ENCODE peak calls at places on chromosomes 13 and 19, in seven cellular contexts. T is A549; H is colonic mucosa; D is cardiac muscle cell; I is astrocyte of the spinal cord; S is CD8-positive, alpha-beta memory T cell; Q is mammary epithelial cell. U is an unnamed sample.

GRCh38 chr19:33868821-33869412 is 72.2 kb downstream of the KCTD15 start:
- DNase-seq in T (no peak), S (no peak), I (peak; percentile 10), D (peak; percentile 30), Q (peak; percentile 50), H (no peak), U (peak; percentile 31)

GRCh38 chr13:100883453-100883852 is 208.9 kb upstream of the TMTC4 start:
- DNase-seq in T (no peak), D (no peak), Q (no peak), S (no peak), H (no peak), I (no peak), U (no peak)

GRCh38 chr13:59145381-59145780 is 1018.3 kb downstream of the DIAPH3 start:
- DNase-seq in Q (no peak), I (no peak), T (no peak), H (no peak), S (no peak), D (no peak), U (no peak)

GRCh38 chr19:34366670-34367423 is 1.9 kb downstream of the GPI start:
- DNase-seq in T (no peak), H (peak; percentile 30), Q (peak; percentile 17), S (no peak), I (peak; percentile 36), D (no peak), U (no peak)

GRCh38 chr19:43465468-43466120 is at the start of gene LYPD3:
- DNase-seq in Q (peak; percentile 95), I (no peak), T (no peak), S (no peak), H (peak; percentile 53), D (no peak), U (no peak)

GRCh38 chr19:41887711-41888382 is 4.9 kb downstream of the ARHGEF1 start:
- DNase-seq in H (peak; percentile 70), Q (peak; percentile 99), I (peak; percentile 59), T (no peak), S (peak; percentile 85), D (no peak), U (no peak)

GRCh38 chr13:50731400-50731799 is 112.1 kb downstream of the DLEU7 start:
- DNase-seq in I (peak; percentile 71), S (no peak), Q (peak; percentile 91), H (no peak), T (no peak), D (no peak), U (peak; percentile 58)

GRCh38 chr13:41919031-41919740 is 41.7 kb downstream of the VWA8 start:
- DNase-seq in Q (no peak), H (no peak), T (no peak), I (no peak), S (no peak), D (no peak), U (no peak)

GRCh38 chr13:34356686-34357434 is 538.9 kb downstream of the RFC3 start:
- DNase-seq in H (no peak), Q (no peak), I (no peak), D (no peak), T (no peak), S (no peak), U (no peak)

GRCh38 chr13:108269601-108270328 is at the start of gene TNFSF13B:
- DNase-seq in T (no peak), I (peak; percentile 24), H (peak; percentile 23), S (peak; percentile 17), D (peak; percentile 1), Q (peak; percentile 10), U (peak; percentile 32)

GRCh38 chr19:23992348-23992747 is 77.7 kb downstream of the ZNF726 start:
- DNase-seq in T (no peak), Q (no peak), S (peak; percentile 23), D (no peak), I (no peak), H (no peak), U (no peak)

GRCh38 chr13:39836038-39836437 is 180.6 kb downstream of the COG6 start:
- DNase-seq in S (no peak), H (no peak), D (no peak), I (no peak), Q (peak; percentile 91), T (no peak), U (no peak)

GRCh38 chr19:58388175-58388526 is 1.1 kb downstream of the RPS5 start:
- DNase-seq in D (no peak), Q (no peak), H (no peak), I (no peak), T (no peak), S (no peak), U (no peak)

GRCh38 chr13:76890036-76890435 is 3.8 kb upstream of the KCTD12 start:
- DNase-seq in T (no peak), Q (peak; percentile 95), H (no peak), I (peak; percentile 9), D (no peak), S (no peak), U (no peak)

GRCh38 chr13:102707465-102707864 is 12.6 kb upstream of the METTL21C start:
- DNase-seq in I (peak; percentile 87), T (peak; percentile 8), Q (peak; percentile 90), S (no peak), H (no peak), D (no peak), U (peak; percentile 27)

DNA sequence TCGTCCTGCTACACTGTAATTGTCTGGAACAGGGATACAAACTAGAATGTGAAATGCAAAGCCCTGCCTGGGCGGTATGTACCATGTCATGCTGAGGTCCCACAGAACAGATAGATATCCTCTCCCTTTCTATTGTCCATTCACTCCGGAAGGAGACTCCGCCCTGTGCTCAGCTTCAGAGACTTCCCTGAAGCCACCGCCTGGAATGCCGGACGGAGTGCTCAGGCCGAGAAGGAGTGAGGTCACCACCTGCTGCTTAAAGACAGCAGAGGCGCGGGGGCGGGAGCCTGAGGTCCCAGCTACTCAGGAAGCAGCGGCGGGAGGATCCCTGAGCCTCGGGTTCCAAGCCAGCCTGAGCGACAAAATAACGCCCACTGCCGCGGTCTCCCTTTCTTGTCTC is 890 bp upstream of the ZNF611 start:
- DNase-seq in Q (peak; percentile 79), D (peak; percentile 60), T (no peak), I (peak; percentile 31), H (peak; percentile 38), S (no peak), U (peak; percentile 16)
- H3K4me3 ChIP-seq in Q (no peak overlapping the region), D (no peak overlapping the region), T (no peak overlapping the region), I (no peak overlapping the region), H (no peak overlapping the region), S (peak overlapping the region; percentile 97), U (no peak overlapping the region)

DNA sequence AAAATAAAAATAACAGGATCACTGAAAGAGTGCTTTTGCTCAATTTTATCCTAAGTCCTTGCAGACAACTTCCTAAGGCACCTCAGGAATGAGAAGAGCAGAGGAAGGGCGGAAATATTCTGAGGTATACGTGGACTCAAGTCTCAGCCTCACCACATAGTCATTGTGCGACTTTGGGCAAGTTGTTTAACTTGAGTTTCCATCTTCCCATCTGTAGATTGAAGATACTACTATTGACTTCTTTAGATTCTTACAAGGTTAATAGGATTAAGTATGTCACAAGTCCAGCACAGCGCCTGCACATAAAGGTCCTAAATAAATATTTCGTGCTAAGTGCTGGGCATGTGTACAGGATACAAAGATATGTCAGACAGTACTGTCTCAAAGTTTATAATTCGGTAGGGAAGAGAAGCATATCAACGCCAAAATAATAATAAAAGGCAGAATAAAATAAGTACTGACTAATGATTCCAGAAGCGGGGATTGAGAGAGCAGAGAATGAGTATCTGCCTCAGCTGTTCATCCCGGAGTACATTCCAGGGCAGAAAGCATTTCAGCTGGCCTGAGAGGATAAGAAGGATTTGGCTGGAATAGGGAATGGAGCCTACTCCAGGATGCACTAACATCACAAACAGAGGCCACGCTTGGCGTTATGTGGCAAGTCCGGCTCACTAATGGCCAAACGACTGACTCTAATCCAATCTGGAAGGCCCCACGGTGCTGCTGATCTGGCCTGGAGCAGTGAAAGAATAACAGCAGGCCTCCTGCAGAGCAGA is 139.7 kb downstream of the FLT1 start:
- DNase-seq in H (no peak), T (no peak), I (no peak), S (no peak), D (no peak), Q (no peak), U (no peak)
- H3K4me3 ChIP-seq in H (no peak overlapping the region), T (no peak overlapping the region), I (no peak overlapping the region), S (no peak overlapping the region), D (no peak overlapping the region), Q (no peak overlapping the region), U (no peak overlapping the region)

DNA sequence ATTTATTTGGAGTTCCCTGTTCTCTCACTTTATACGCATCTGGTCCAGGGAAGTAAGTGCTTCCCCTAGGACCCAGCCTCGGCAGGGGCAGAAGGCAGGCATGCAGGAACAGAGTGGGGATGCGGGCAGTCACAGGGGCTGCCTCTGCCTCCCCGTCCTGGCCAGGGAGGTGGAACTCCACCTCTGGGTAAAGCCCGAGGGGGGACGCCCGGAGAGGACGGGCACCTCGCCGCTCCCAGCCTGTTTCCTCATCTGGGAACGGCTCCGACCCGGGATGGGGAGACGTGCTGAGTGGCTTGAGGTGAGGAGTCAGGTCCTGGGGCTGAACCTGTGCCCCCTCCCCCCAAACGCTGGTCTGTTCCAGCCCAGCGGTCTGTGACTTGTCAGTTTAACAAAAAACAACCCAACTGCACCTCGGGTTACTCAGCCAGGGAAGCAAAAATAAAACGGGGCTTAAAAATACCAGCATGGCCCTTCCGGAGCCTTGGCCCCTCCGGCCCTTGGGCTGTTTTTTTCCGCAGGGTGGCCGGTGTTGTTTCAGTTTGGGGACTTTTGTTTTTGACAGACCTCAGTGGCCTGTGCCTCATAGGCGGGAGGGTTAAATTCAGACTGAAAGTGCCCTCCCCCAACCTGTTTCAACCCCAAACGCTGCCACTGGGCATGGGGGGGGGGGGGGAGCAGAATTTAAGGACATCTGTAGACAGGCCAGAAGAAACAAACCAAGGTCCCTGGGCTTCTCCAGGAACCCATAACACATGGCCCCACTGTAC is 4.1 kb downstream of the TCF3 start:
- DNase-seq in H (no peak), Q (no peak), D (no peak), T (no peak), S (no peak), I (no peak), U (no peak)
- H3K4me3 ChIP-seq in H (no peak overlapping the region), Q (no peak overlapping the region), D (no peak overlapping the region), T (no peak overlapping the region), S (no peak overlapping the region), I (no peak overlapping the region), U (no peak overlapping the region)

GRCh38 chr13:47220453-47221150 is 323.7 kb upstream of the HTR2A start:
- DNase-seq in H (no peak), D (no peak), S (no peak), T (no peak), Q (no peak), I (peak; percentile 19), U (no peak)
- H3K4me3 ChIP-seq in H (no peak overlapping the region), D (no peak overlapping the region), S (no peak overlapping the region), T (no peak overlapping the region), Q (no peak overlapping the region), I (no peak overlapping the region), U (no peak overlapping the region)

DNA sequence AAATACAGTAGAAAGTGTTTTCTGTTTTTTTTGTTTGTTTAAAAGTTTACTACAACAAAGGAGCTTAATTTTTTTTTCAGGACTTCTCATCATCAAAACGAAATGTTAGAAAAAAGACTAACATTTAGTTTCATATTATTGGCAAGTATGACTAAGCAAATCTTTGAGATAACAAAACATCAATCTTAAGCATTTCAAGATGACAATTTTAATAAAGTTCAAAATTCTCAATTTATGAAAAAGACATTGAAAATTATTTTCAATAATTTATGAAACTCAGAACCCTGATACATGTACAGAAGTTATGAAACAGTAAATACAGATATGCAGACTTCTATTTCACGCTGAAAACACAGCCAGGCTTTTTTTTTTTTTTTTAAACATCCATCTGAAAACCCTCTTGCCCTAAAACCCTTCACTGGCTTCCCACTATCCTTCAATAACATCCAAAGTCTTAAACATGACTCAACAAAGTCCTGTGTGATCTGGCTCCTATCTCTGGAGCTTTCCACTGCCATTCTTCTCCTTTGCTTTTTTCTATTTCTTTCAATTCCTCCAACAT is 3.9 kb downstream of the RBM26 start:
- DNase-seq in T (no peak), I (no peak), D (no peak), Q (no peak), S (no peak), H (no peak), U (no peak)
- H3K4me3 ChIP-seq in T (peak overlapping the region; percentile 19), I (no peak overlapping the region), D (no peak overlapping the region), Q (no peak overlapping the region), S (peak overlapping the region; percentile 23), H (no peak overlapping the region), U (no peak overlapping the region)